ENCODE peak calls at places on chromosomes 13 and 19, in eight cellular contexts. F, Z, Y, D, N, M, Q and E are unnamed samples.

GRCh38 chr13:100300708-100301107 is 211.8 kb downstream of the PCCA start:
- DNase-seq in N (no peak), F (no peak), Y (no peak), M (no peak), D (no peak), Q (no peak), Z (no peak), E (no peak)

GRCh38 chr13:44930907-44931676 is 58.2 kb downstream of the NUFIP1 start:
- DNase-seq in M (peak; percentile 41), N (no peak), Q (peak; percentile 25), Z (no peak), Y (peak; percentile 16), D (no peak), F (no peak), E (peak; percentile 46)

GRCh38 chr19:41795031-41795461 is 1.3 kb upstream of the CEACAM3 start:
- DNase-seq in M (peak; percentile 13), Z (no peak), D (peak; percentile 48), Q (peak; percentile 45), N (peak; percentile 56), Y (no peak), F (peak; percentile 54), E (peak; percentile 59)

GRCh38 chr19:2478324-2478755 is 2.4 kb downstream of the GADD45B start:
- DNase-seq in F (peak; percentile 82), D (no peak), Q (peak; percentile 95), M (peak; percentile 71), Z (peak; percentile 68), N (no peak), Y (peak; percentile 57), E (peak; percentile 83)

GRCh38 chr19:32642771-32643170 is 32.2 kb downstream of the ANKRD27 start:
- DNase-seq in Z (no peak), F (peak; percentile 81), Q (no peak), Y (no peak), N (no peak), M (no peak), D (no peak), E (no peak)

GRCh38 chr13:77872995-77873394 is 45.6 kb downstream of the EDNRB start:
- DNase-seq in Y (no peak), F (no peak), Q (no peak), Z (no peak), N (no peak), D (no peak), M (no peak), E (no peak)

GRCh38 chr19:6032827-6033226 is 54.9 kb upstream of the RANBP3 start:
- DNase-seq in D (no peak), Z (peak; percentile 32), F (no peak), Y (no peak), M (no peak), Q (no peak), N (no peak), E (no peak)

GRCh38 chr13:24267283-24267682 is 42.1 kb upstream of the C1QTNF9 start:
- DNase-seq in Z (no peak), F (peak; percentile 70), Y (no peak), D (no peak), N (no peak), Q (no peak), M (peak; percentile 13), E (no peak)

GRCh38 chr19:11247391-11247790 is 8.0 kb downstream of the ANGPTL8 start:
- DNase-seq in Z (no peak), F (no peak), M (no peak), Q (no peak), N (no peak), Y (no peak), D (no peak), E (no peak)

GRCh38 chr13:113638806-113639205 is 19.2 kb downstream of the ATP4B start:
- DNase-seq in Q (no peak), F (no peak), Y (no peak), Z (no peak), M (no peak), D (no peak), N (no peak), E (no peak)

GRCh38 chr19:46791944-46792343 is 3.5 kb upstream of the SLC1A5 start:
- DNase-seq in N (no peak), Y (peak; percentile 42), F (peak; percentile 79), Z (no peak), M (no peak), Q (peak; percentile 94), D (no peak), E (peak; percentile 75)

GRCh38 chr13:100790405-100790804 is 115.8 kb upstream of the TMTC4 start:
- DNase-seq in M (no peak), Q (no peak), N (no peak), D (no peak), Z (no peak), F (no peak), Y (no peak), E (no peak)

GRCh38 chr19:13611596-13611995 is 105.3 kb upstream of the CACNA1A start:
- DNase-seq in Q (no peak), F (no peak), M (no peak), N (no peak), Z (no peak), Y (no peak), D (no peak), E (no peak)

GRCh38 chr19:50324331-50324730 is 4.8 kb downstream of the KCNC3 start:
- DNase-seq in F (no peak), Q (no peak), Z (no peak), Y (no peak), M (no peak), N (no peak), D (no peak), E (no peak)

GRCh38 chr19:5964816-5965565 is 12.9 kb downstream of the RANBP3 start:
- DNase-seq in Z (no peak), Y (no peak), F (no peak), D (no peak), Q (no peak), N (no peak), M (no peak), E (no peak)

GRCh38 chr13:111460548-111461444 is 140.4 kb downstream of the TEX29 start:
- DNase-seq in D (peak; percentile 45), Q (peak; percentile 43), N (peak; percentile 83), M (peak; percentile 15), F (no peak), Z (peak; percentile 67), Y (no peak), E (peak; percentile 28)

GRCh38 chr13:39210961-39211534 is 172.8 kb downstream of the NHLRC3 start:
- DNase-seq in M (no peak), Z (no peak), F (no peak), N (no peak), Q (no peak), Y (no peak), D (no peak), E (peak; percentile 54)

GRCh38 chr19:7658219-7658686 is 10.6 kb upstream of the RETN start:
- DNase-seq in Y (no peak), M (no peak), Q (no peak), F (peak; percentile 70), D (no peak), N (no peak), Z (no peak), E (no peak)

GRCh38 chr13:37386276-37386675 is 212.3 kb downstream of the POSTN start:
- DNase-seq in D (no peak), F (no peak), N (no peak), Q (no peak), Y (no peak), Z (no peak), M (peak; percentile 18), E (peak; percentile 11)

GRCh38 chr13:106246817-106247216 is 288.6 kb downstream of the EFNB2 start:
- DNase-seq in D (no peak), Z (no peak), F (no peak), Y (no peak), M (no peak), N (no peak), Q (no peak), E (no peak)

GRCh38 chr13:110137677-110138008 is 169.3 kb downstream of the COL4A1 start:
- DNase-seq in Q (no peak), N (peak; percentile 90), Z (peak; percentile 40), M (no peak), D (no peak), F (no peak), Y (peak; percentile 53), E (peak; percentile 62)

GRCh38 chr13:75376792-75377402 is 105.1 kb downstream of the TBC1D4 start:
- DNase-seq in F (no peak), Z (no peak), Y (no peak), D (no peak), M (no peak), N (no peak), Q (no peak), E (no peak)

GRCh38 chr19:1465191-1466016 is 13.6 kb downstream of the C19orf25 start:
- DNase-seq in M (no peak), D (no peak), F (no peak), N (no peak), Y (no peak), Q (peak; percentile 61), Z (peak; percentile 68), E (peak; percentile 56)

GRCh38 chr13:113835461-113836274 is 28.2 kb downstream of the GAS6 start:
- DNase-seq in Y (no peak), F (no peak), Z (no peak), D (no peak), Q (peak; percentile 58), N (no peak), M (peak; percentile 90), E (peak; percentile 64)

GRCh38 chr13:85655040-85655439 is 144.2 kb downstream of the SLITRK6 start:
- DNase-seq in Z (no peak), Y (no peak), D (no peak), N (no peak), F (no peak), Q (no peak), M (no peak), E (no peak)

GRCh38 chr13:48600374-48601364 is 53.1 kb upstream of the CYSLTR2 start:
- DNase-seq in Q (no peak), F (no peak), D (no peak), N (no peak), Y (peak; percentile 41), M (peak; percentile 87), Z (no peak), E (peak; percentile 15)

GRCh38 chr13:46354143-46355087 is 32.6 kb downstream of the RUBCNL start:
- DNase-seq in M (peak; percentile 98), Q (peak; percentile 88), F (peak; percentile 43), Z (no peak), D (no peak), Y (peak; percentile 90), N (no peak), E (peak; percentile 96)

GRCh38 chr13:37029617-37030016 is 29.0 kb downstream of the EXOSC8 start:
- DNase-seq in Z (no peak), Q (no peak), M (peak; percentile 5), N (no peak), Y (no peak), F (no peak), D (no peak), E (no peak)